ENCODE peak calls at places on chromosomes 2 and 18, in five cellular contexts. F is psoas muscle; W is cardiac muscle cell; M is CD4-positive, alpha-beta T cell; K is thoracic aorta. B is an unnamed sample.
A peak's percentile ranks its signal among the peaks of the same experiment; 100 is the strongest.

GRCh38 chr2:204468689-204469429 is 76.4 kb upstream of the PARD3B start:
- DNase-seq in F (no peak), W (peak; percentile 48), M (no peak), K (no peak), B (peak; percentile 85)

GRCh38 chr2:37877457-37878315 is 47.4 kb upstream of the RMDN2 start:
- DNase-seq in F (no peak), W (peak; percentile 79), M (no peak), K (no peak), B (no peak)

GRCh38 chr2:199452200-199452990 is 5.3 kb downstream of the SATB2 start:
- DNase-seq in F (no peak), W (no peak), M (no peak), K (no peak), B (no peak)

GRCh38 chr2:17867133-17867532 is 11.3 kb upstream of the KCNS3 start:
- DNase-seq in F (no peak), W (no peak), M (no peak), K (no peak), B (no peak)

GRCh38 chr18:76941284-76941683 is 118.9 kb downstream of the ZNF236 start:
- DNase-seq in F (no peak), W (no peak), M (no peak), K (no peak), B (no peak)

GRCh38 chr2:71821856-71822255 is 325.8 kb downstream of the CYP26B1 start:
- DNase-seq in F (no peak), W (no peak), M (no peak), K (no peak), B (no peak)

GRCh38 chr18:74083071-74083954 is 64.3 kb downstream of the FBXO15 start:
- DNase-seq in F (no peak), W (no peak), M (peak; percentile 6), K (no peak), B (no peak)

GRCh38 chr2:201839727-201840126 is 33.4 kb downstream of the CDK15 start:
- DNase-seq in F (no peak), W (peak; percentile 34), M (no peak), K (no peak), B (no peak)

GRCh38 chr18:12849548-12849947 is 34.5 kb downstream of the PTPN2 start:
- DNase-seq in F (no peak), W (no peak), M (no peak), K (no peak), B (no peak)

GRCh38 chr2:26270363-26270762 is 25.6 kb downstream of the HADHB start:
- DNase-seq in F (no peak), W (no peak), M (no peak), K (no peak), B (no peak)

GRCh38 chr2:128435576-128436497 is 117.2 kb upstream of the HS6ST1 start:
- DNase-seq in F (no peak), W (no peak), M (no peak), K (no peak), B (no peak)

GRCh38 chr2:140580799-140581198 is 1550.0 kb downstream of the LRP1B start:
- DNase-seq in F (no peak), W (peak; percentile 33), M (no peak), K (no peak), B (no peak)

GRCh38 chr2:65917990-65918389 is 485.6 kb upstream of the SPRED2 start:
- DNase-seq in F (no peak), W (no peak), M (no peak), K (no peak), B (no peak)

GRCh38 chr2:36562245-36562644 is 35.7 kb downstream of the FEZ2 start:
- DNase-seq in F (no peak), W (peak; percentile 73), M (no peak), K (no peak), B (no peak)

GRCh38 chr2:101023327-101024107 is 21.4 kb downstream of the RPL31 start:
- DNase-seq in F (no peak), W (no peak), M (no peak), K (no peak), B (no peak)

GRCh38 chr18:245282-245847 is 22.5 kb downstream of the THOC1 start:
- DNase-seq in F (no peak), W (peak; percentile 29), M (no peak), K (no peak), B (no peak)

GRCh38 chr2:85930129-85931124 is 41.6 kb upstream of the ST3GAL5 start:
- DNase-seq in F (no peak), W (peak; percentile 28), M (no peak), K (no peak), B (no peak)

GRCh38 chr2:222609391-222609790 is 46.5 kb downstream of the FARSB start:
- DNase-seq in F (no peak), W (peak; percentile 50), M (no peak), K (no peak), B (no peak)

GRCh38 chr18:78069784-78070664 is 820.4 kb downstream of the GALR1 start:
- DNase-seq in F (no peak), W (no peak), M (no peak), K (no peak), B (no peak)

GRCh38 chr2:9965119-9965822 is 13.8 kb downstream of the GRHL1 start:
- DNase-seq in F (no peak), W (no peak), M (no peak), K (no peak), B (no peak)

GRCh38 chr2:170238776-170239175 is 60.8 kb downstream of the MYO3B start:
- DNase-seq in F (no peak), W (no peak), M (no peak), K (no peak), B (no peak)

GRCh38 chr2:3379647-3380534 is at the start of gene TRAPPC12:
- DNase-seq in F (peak; percentile 95), W (peak; percentile 89), M (peak; percentile 88), K (peak; percentile 60), B (peak; percentile 31)
- TF ChIP-seq CTCF in F (peak; percentile 42), W (peak; percentile 49), M (peak; percentile 41), K (peak; percentile 26), B (peak; percentile 62)

DNA sequence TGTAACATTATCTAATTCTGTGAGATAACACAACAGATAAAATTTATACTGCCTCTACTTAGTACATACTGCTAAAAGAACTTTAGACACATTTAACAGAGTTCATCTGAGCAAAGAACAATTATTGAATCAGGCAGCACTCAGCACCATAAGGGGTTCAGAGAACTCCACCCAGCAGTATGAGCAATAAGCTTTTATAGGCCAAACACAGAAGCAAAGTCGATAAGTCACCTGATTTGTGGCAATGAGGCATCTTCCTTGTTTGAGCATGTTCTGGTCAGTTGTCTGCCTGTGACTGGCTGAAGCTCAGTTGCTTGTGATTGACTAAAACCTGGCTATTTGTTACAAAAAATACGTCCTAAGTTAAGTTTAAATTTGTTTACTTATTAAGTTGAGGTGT is 746.1 kb upstream of the DDX18 start:
- DNase-seq in F (no peak), W (no peak), M (no peak), K (no peak), B (no peak)
- TF ChIP-seq CTCF in F (no peak), W (no peak), M (no peak), K (no peak), B (no peak)

GRCh38 chr2:240649331-240649730 is 24.1 kb downstream of the GPR35 start:
- DNase-seq in F (no peak), W (no peak), M (no peak), K (no peak), B (no peak)
- TF ChIP-seq CTCF in F (no peak), W (no peak), M (no peak), K (no peak), B (no peak)

DNA sequence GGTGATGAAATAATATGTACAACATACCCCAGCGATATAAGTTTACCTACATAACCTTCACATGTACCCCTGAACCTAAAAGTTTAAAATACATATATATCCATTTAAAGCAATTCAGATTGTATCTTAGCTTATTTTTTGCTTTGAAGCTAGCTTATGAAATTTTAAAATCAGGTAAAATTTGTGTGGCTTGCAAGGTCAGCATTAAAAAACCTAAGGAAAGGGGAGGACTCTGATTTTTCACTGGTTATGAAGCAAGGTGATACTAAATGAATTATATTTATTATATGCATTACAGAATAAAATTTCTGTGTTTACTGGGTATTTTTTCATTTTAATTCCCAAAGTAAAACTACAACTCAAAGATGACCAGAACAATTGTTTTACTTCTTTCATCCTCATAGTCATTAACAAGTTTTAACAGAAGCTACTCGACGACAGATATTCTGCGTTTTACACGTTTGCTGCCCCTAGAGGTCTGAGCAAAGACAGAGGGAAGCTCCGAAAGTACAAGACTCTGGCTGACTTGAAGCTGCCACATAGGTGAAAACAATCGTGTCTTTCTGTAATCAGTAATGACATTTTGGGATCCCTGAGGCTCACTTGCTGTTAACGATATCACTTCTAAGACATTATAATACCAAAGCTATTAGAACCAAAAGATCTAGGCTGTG is 17.1 kb downstream of the PKP4 start:
- DNase-seq in F (no peak), W (no peak), M (no peak), K (no peak), B (no peak)
- TF ChIP-seq CTCF in F (no peak), W (no peak), M (no peak), K (no peak), B (no peak)

GRCh38 chr2:136118819-136119716 is 1.1 kb upstream of the CXCR4 start:
- DNase-seq in F (peak; percentile 73), W (no peak), M (peak; percentile 90), K (no peak), B (no peak)

GRCh38 chr2:136119717-136120675 is 2.0 kb upstream of the CXCR4 start:
- DNase-seq in F (no peak), W (no peak), M (no peak), K (no peak), B (no peak)

GRCh38 chr2:136116813-136117390 is 1.0 kb downstream of the CXCR4 start:
- DNase-seq in F (peak; percentile 57), W (no peak), M (peak; percentile 71), K (no peak), B (no peak)

GRCh38 chr2:136117391-136117841 is 533 bp downstream of the CXCR4 start:
- DNase-seq in F (peak; percentile 63), W (peak; percentile 48), M (peak; percentile 43), K (no peak), B (no peak)

DNA sequence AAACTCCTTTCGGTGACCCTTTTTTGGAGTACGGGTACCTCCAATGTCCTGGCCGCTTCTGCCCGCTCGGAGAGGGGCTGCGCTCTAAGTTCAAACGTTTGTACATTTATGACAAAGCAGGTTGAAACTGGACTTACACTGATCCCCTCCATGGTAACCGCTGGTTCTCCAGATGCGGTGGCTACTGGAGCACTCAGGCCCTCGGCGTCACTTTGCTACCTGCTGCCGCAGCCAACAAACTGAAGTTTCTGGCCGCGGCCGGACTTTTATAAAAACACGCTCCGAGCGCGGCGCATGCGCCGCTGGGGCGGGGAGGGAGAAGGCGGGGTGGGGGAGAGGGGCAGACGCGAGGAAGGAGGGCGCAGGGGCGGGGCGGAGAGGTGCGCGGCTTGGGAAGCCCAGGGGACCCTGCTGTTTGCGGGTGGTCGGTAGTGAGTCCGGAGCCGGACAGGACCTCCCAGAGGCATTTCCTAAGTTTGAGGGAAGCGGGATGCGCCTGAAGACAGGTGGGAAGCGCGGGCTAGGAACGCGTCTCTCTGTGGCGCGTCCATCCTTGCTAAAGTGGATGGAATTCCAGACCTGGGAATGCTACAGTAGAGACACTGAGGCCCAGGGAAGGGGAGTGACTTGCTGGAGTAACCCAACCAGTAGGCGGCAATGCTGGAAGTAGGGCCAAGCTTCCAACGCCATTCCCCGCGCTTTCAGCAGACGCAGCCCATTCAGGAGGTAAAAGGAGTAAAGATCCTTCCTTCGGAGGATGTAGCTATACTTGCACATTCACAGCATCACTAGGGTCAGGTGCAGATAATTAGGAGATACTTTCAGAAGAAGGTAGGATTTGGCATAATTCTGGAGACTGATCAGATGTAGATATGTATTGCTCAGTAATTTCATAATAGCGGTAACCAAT is at the start of gene CXCR4:
- DNase-seq in F (peak; percentile 79), W (peak; percentile 40), M (peak; percentile 89), K (no peak), B (no peak)
- TF ChIP-seq CTCF in F (peak; percentile 2), W (peak; percentile 22), M (no peak), K (no peak), B (no peak)

GRCh38 chr2:60515751-60516226 is 37.7 kb downstream of the BCL11A start:
- DNase-seq in F (no peak), W (peak; percentile 75), M (no peak), K (no peak), B (peak; percentile 73)
- TF ChIP-seq CTCF in F (no peak), W (peak; percentile 12), M (no peak), K (no peak), B (peak; percentile 48)

B was measured in AG09309.